ENCODE peak calls at places on chromosomes 3 and 15, in five cellular contexts. E is left ventricle myocardium inferior, F is heart right ventricle, P is left lung, C is A673. W is an unnamed sample.

GRCh38 chr3:26652157-26652556 is 29.6 kb downstream of the LRRC3B start:
- DNase-seq in C (no peak), E (peak), P (no peak), F (peak), W (no peak)

GRCh38 chr3:183108002-183108449 is 8.7 kb upstream of the MCCC1 start:
- DNase-seq in F (no peak), E (no peak), P (no peak), C (peak), W (no peak)

GRCh38 chr3:175851541-175851940 is 992.4 kb downstream of the NAALADL2 start:
- DNase-seq in F (no peak), C (no peak), E (no peak), P (no peak), W (no peak)

GRCh38 chr15:64875641-64876223 is 34.0 kb downstream of the PLEKHO2 start:
- DNase-seq in P (no peak), E (no peak), C (no peak), F (no peak), W (no peak)

GRCh38 chr3:112007641-112008040 is 8.9 kb downstream of the TAGLN3 start:
- DNase-seq in C (peak), E (no peak), P (no peak), F (no peak), W (no peak)

GRCh38 chr3:119497824-119498187 is 541 bp upstream of the TIMMDC1 start:
- DNase-seq in F (no peak), C (peak), P (no peak), E (no peak), W (no peak)

GRCh38 chr15:77508541-77509505 is 88.1 kb downstream of the HMG20A start:
- DNase-seq in P (no peak), F (peak), C (no peak), E (peak), W (no peak)

GRCh38 chr3:152909180-152909883 is 74.4 kb downstream of the P2RY1 start:
- DNase-seq in F (no peak), P (no peak), E (no peak), C (peak), W (no peak)

GRCh38 chr3:64445318-64446300 is 220.3 kb upstream of the PRICKLE2 start:
- DNase-seq in F (peak), C (no peak), P (peak), E (no peak), W (no peak)

GRCh38 chr15:70806992-70807712 is 43.8 kb upstream of the UACA start:
- DNase-seq in C (no peak), P (peak), E (peak), F (peak), W (no peak)

GRCh38 chr3:89221913-89222312 is 114.5 kb downstream of the EPHA3 start:
- DNase-seq in E (no peak), C (no peak), P (no peak), F (no peak), W (no peak)

GRCh38 chr3:9067352-9067975 is 104.2 kb upstream of the RAD18 start:
- DNase-seq in F (no peak), E (no peak), P (no peak), C (peak), W (no peak)

GRCh38 chr3:59566481-59566975 is 516.7 kb upstream of the CFAP20DC start:
- DNase-seq in C (no peak), F (no peak), P (no peak), E (no peak), W (no peak)

GRCh38 chr3:169992781-169993180 is 26.2 kb downstream of the SEC62 start:
- DNase-seq in E (no peak), F (no peak), C (no peak), P (no peak), W (no peak)

GRCh38 chr3:99817047-99817436 is 620 bp upstream of the CMSS1 start:
- DNase-seq in C (peak), E (no peak), P (no peak), F (no peak), W (no peak)

GRCh38 chr3:76685858-76686257 is 354.0 kb upstream of the ROBO2 start:
- DNase-seq in C (no peak), F (no peak), P (no peak), E (no peak), W (no peak)

GRCh38 chr3:183295211-183295610 is 42.2 kb downstream of the B3GNT5 start:
- DNase-seq in F (no peak), C (no peak), P (peak), E (no peak), W (no peak)

GRCh38 chr15:34616613-34617012 is 33.2 kb upstream of the GOLGA8B start:
- DNase-seq in F (no peak), P (no peak), E (no peak), C (peak), W (no peak)

GRCh38 chr3:30611613-30612421 is 5.4 kb downstream of the TGFBR2 start:
- DNase-seq in P (no peak), C (peak), F (no peak), E (no peak), W (no peak)

GRCh38 chr3:88986834-88987233 is 120.6 kb upstream of the EPHA3 start:
- DNase-seq in P (no peak), F (no peak), C (peak), E (no peak), W (no peak)

DNA sequence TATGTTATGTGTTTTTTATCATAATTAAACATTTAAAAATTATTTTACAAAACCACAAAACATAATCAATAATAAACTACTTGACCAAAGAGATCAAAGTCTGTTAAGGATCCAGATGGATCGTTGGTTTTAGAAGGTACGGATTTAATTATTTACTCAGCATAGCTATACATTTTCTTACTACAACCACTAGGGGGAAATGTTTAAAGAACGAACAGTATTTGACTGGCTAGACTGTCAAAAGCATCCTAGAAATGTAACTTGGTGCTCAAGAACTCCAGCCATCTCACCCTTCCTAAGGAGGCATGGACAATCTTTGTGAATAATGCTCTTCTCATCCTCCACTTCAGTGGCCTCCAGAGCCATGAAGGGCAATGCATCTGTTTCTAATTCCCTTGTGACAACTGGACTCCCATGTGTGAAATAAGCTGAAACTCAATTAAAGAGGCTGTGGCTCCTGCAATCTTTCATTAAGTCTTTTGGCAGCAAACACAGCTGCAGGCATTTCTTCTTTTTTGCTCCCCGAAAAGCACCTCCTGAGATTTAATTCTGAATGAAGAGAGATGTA is 94.7 kb upstream of the TUSC7 start:
- DNase-seq in F (no peak), E (no peak), P (no peak), C (peak), W (no peak)
- TF ChIP-seq CTCF in F (no peak), E (no peak), P (no peak), C (peak), W (no peak)

GRCh38 chr15:94400521-94401290 is 169.3 kb downstream of the MCTP2 start:
- DNase-seq in C (no peak), P (no peak), F (no peak), E (no peak), W (no peak)

GRCh38 chr15:94403246-94403824 is 172.0 kb downstream of the MCTP2 start:
- DNase-seq in F (no peak), P (no peak), C (peak), E (no peak), W (no peak)

DNA sequence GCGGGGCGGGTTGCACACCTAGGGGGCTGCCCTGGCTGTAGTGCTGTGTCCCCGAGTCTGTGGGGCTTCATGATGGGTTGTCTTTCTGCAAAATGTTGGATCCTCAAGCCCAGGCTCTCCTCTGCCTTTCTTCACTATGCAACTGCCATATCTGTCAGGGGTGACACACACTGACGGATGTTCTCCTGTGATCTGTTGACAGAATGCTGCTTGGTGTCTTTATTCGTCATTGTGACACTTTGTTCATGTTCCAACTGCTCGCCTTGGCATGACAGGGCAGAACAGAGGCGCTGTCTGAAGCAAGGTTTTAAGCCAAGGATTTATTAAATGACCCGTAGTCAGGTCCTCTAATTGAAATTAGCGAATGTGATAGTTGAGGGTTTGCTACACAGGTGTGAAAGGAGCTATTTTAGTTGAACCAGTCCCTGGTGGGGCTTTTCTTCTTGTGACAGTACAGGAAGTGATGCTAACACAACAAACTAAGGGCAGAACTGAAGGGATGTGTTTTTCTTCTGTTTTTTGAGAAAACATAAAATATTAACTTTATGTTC is 173.4 kb downstream of the MCTP2 start:
- DNase-seq in C (no peak), P (no peak), F (no peak), E (no peak), W (no peak)
- H3K27ac ChIP-seq in C (no peak), P (no peak), F (no peak), E (no peak), W (no peak)

GRCh38 chr3:128620268-128620691 is 30.3 kb downstream of the RPN1 start:
- DNase-seq in P (no peak), C (no peak), F (no peak), E (no peak), W (no peak)
- TF ChIP-seq CTCF in P (no peak), C (no peak), F (no peak), E (no peak), W (no peak)

GRCh38 chr3:189827108-189827507 is 195.9 kb downstream of the TP63 start:
- DNase-seq in P (no peak), F (no peak), E (no peak), C (no peak), W (no peak)

GRCh38 chr3:189821251-189821650 is 190.1 kb downstream of the TP63 start:
- DNase-seq in E (no peak), P (no peak), C (no peak), F (no peak), W (no peak)

GRCh38 chr3:189826566-189826965 is 195.4 kb downstream of the TP63 start:
- DNase-seq in F (no peak), C (no peak), P (no peak), E (no peak), W (no peak)

GRCh38 chr3:189822726-189823125 is 191.5 kb downstream of the TP63 start:
- DNase-seq in P (no peak), F (no peak), C (no peak), E (no peak), W (no peak)

DNA sequence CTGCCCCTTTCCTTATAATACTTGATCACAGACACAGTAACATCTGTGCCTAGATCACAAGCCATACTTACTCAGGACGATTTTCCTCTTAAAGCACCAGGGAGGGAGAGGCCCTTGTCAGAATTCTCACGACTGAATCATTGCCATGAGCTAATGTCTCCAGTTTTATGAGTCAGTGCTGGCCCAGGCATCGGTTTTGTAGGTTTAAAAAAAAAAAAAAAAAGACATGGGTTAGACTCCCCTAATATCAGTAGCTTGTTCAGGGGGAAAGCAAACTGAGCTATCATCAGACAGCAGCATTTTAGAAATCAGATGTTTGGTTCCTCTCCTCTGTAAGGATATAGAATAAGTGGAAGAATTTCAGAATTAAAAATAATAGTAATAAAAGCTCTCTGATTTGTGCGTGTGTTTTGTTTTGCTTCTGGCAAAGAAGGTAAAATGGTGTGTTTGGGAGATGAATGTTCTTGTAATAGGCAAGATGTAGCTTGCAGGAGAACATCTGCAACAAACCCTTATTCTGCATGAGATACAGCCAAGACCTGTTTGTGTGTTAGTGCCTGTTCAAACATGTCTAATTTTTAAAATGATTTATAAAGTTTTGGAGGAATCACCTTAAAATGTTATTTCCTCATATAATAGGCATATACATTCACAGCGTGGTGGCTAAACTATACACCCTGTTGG is 193.6 kb downstream of the TP63 start:
- DNase-seq in C (peak), E (no peak), F (no peak), P (no peak), W (no peak)
- H3K27ac ChIP-seq in C (no peak), E (no peak), F (no peak), P (no peak), W (no peak)

DNA sequence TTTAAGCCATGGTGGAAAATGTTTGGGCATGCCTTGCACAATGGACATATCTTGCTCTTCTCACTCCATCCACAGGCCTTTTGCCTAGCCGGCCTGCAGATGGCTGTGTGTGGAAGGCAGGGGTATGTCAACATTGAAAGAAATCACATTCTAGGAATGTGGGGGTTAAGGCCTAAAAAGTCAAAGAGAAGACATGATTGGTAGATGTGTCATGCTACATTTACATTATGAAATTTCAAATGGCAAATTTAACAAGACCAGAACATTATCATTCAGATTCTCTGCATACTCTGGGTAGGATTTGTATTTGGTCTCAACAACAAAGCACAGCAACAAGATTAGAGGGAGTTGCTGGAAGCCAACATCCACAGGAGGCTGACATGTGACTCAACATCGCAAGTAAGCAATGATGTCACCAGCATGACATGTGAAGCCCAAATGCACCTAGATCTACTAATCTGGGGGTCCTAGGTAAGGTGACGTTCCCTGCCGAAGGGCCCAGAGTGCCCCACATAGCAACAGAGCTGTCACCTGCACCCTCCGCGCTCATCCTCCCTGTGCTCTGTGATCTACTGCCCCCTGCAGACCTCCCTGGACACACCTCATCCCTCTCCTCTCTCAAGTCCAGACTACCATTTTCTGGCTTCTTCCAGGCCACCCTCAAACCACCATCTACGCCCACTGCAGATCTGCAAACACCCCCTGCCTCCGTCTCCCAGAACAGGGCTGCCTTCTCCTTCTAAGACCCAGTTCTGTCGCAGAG is 39.4 kb downstream of the CLDN18 start:
- DNase-seq in C (peak), E (no peak), F (no peak), P (no peak), W (no peak)
- TF ChIP-seq CTCF in C (peak), E (no peak), F (no peak), P (no peak), W (no peak)

DNA sequence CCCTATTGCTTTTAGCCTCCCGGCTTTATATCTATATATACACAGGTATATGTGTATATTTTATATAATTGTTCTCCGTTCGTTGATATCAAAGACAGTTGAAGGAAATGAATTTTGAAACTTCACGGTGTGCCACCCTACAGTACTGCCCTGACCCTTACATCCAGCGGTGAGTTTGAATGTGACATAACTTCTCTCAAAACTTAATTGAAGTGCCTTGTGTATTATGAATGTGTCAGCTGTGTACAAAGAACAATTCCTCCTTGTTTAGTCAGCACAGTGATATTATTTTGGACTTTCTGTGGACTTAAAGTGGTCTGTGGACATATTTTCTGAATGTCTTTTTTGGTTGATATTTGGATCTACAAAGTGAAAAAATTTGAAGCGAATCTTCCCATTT is 220 bp downstream of the TP63 start:
- DNase-seq in F (no peak), C (no peak), P (no peak), E (no peak), W (no peak)
- H3K27ac ChIP-seq in F (peak), C (no peak), P (no peak), E (peak), W (no peak)

GRCh38 chr3:186226466-186226865 is 117.6 kb upstream of the ETV5 start:
- DNase-seq in E (no peak), P (no peak), F (no peak), C (no peak), W (no peak)

GRCh38 chr3:186225603-186226002 is 116.7 kb upstream of the ETV5 start:
- DNase-seq in F (no peak), P (no peak), C (no peak), E (no peak), W (no peak)

GRCh38 chr3:186220886-186221285 is 112.0 kb upstream of the ETV5 start:
- DNase-seq in E (no peak), F (no peak), P (no peak), C (no peak), W (no peak)

GRCh38 chr3:186221733-186222378 is 113.0 kb upstream of the ETV5 start:
- DNase-seq in E (no peak), P (no peak), C (no peak), F (no peak), W (no peak)

GRCh38 chr3:186224211-186224610 is 115.3 kb upstream of the ETV5 start:
- DNase-seq in P (no peak), F (no peak), C (no peak), E (no peak), W (no peak)
- TF ChIP-seq CTCF in P (no peak), F (no peak), C (no peak), E (no peak), W (no peak)

DNA sequence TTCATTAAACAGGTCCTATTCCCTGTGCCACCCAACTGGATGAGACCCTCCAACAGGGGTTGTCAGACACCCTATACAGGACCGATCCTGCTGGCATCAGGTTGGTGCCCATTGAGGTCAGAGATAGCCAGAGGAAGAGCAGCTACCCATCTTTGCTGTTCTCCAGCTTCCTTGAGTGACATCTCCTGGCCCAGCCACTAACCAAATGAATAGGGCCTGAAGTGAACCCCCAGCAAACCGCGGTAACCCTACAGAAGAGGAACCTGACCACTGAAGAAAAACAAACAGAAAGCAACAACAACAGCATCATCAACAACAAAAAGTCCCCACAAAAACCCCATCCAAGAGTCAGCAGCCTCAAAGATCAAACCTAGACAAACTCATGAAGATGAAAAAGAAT is 133.6 kb upstream of the ARPP21 start:
- DNase-seq in F (no peak), E (no peak), C (no peak), P (no peak), W (no peak)
- H3K27ac ChIP-seq in F (no peak), E (no peak), C (peak), P (no peak), W (no peak)

DNA sequence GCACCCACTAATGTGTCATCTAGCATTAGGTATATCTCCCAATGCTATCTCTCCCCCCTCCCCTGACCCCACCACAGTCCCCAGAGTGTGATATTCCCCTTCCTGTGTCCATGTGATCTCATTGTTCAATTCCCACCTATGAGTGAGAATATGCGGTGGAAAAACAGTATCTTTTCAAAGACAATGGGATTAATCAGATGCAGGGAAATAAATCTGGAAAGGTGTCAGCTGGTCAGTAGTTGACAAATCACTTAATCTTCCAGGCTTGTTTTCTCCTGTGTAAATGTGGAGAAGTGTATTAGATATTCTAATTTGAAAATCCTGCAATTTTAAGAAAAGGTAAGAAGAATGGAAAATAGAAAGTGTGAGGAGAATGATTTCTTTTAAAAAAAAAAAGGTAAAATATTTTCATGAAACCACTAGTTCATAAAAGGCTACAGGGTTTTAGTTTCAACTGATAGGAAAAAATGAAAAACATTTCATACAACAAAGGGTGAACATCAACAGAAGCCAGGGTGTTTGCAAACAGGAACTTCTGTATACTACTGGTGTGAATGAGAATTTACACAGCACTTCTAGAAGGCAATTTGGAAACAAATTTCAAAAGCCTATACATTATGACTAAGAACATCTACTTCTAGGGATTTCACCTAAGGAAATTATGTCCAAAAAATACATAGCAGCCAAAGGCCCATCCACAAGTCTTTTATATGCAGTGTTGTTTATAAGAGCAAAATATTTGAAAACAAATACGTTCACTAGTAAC is 113.5 kb downstream of the CBLB start:
- DNase-seq in P (no peak), E (no peak), C (no peak), F (no peak), W (no peak)
- TF ChIP-seq CTCF in P (no peak), E (no peak), C (no peak), F (no peak), W (no peak)

W was measured in coronary artery.